ENCODE peak calls at places on chromosome 19, in nine cellular contexts. Y, N, J, D, Z, X, P, E and K are unnamed samples.

GRCh38 chr19:18208098-18208951 is 4.5 kb upstream of the RAB3A start:
- DNase-seq in Y (peak; percentile 46), N (peak; percentile 89), J (peak; percentile 89), D (no peak), Z (peak; percentile 88), X (peak; percentile 56), P (peak; percentile 80), E (no peak), K (peak; percentile 40)

GRCh38 chr19:11813801-11814706 is at the start of gene ZNF440:
- DNase-seq in Y (peak; percentile 96), N (peak; percentile 91), J (peak; percentile 92), D (peak; percentile 84), Z (peak; percentile 98), X (peak; percentile 99), P (peak; percentile 97), E (peak; percentile 99), K (peak; percentile 92)

GRCh38 chr19:33040994-33041827 is 23.5 kb downstream of the RHPN2 start:
- DNase-seq in Y (no peak), N (no peak), J (peak; percentile 66), D (no peak), Z (no peak), X (peak; percentile 81), P (no peak), E (no peak), K (no peak)

GRCh38 chr19:11268783-11269267 is 6.5 kb upstream of the DOCK6 start:
- DNase-seq in Y (peak; percentile 88), N (peak; percentile 79), J (peak; percentile 97), D (no peak), Z (no peak), X (peak; percentile 42), P (peak; percentile 87), E (peak; percentile 91), K (no peak)

GRCh38 chr19:13964776-13965175 is 12.5 kb downstream of the DCAF15 start:
- DNase-seq in Y (no peak), N (peak; percentile 63), J (no peak), D (no peak), Z (no peak), X (no peak), P (no peak), E (no peak), K (no peak)

GRCh38 chr19:45645068-45645630 is 6.0 kb upstream of the EML2 start:
- DNase-seq in Y (no peak), N (no peak), J (no peak), D (no peak), Z (peak; percentile 80), X (no peak), P (no peak), E (no peak), K (no peak)

GRCh38 chr19:18436651-18437478 is 1.1 kb downstream of the ISYNA1 start:
- DNase-seq in Y (peak; percentile 88), N (peak; percentile 84), J (peak; percentile 84), D (no peak), Z (no peak), X (peak; percentile 81), P (peak; percentile 92), E (peak; percentile 96), K (peak; percentile 69)

GRCh38 chr19:3270908-3271307 is 46.4 kb downstream of the CELF5 start:
- DNase-seq in Y (no peak), N (peak; percentile 47), J (peak; percentile 62), D (no peak), Z (no peak), X (no peak), P (no peak), E (no peak), K (no peak)

DNA sequence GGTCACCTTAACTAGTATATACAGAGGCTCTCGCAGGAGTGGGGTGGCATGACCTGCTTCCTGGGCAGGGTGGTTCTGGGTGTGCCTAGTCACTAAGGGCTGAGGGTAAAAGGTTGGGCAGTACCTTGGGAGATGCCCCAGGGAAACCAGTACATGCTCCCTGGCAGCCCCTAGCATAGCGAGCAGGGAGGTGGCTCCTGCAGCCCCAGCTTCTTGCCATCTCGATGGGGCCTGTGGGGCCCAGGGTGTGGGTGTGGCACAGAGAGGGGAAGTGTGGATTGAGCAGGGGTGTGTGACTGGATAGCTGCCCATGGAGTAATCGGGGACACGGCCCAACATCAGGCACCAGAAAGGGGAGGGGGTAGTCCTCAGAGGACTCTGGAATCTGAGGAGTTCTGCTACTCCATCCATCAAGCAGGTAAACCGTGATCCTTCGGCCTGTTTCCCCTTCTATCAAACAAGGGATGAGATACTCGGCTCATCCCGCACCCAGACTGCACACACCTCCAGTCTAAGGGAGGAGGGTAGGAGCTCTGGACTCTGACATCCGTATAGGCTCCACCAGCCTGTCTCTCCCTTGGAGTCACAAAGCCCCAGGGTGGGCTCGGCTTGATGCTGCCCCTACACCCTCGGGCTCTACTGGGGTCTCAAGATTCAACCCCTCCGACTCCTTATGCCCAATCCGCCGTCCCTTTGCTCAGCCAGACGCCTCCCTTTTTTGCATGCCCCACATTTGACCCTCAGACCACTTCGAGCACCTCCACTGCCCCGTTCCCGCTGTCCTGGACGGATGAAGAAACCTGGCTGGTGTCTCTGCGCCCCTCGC is 1.1 kb downstream of the ZBTB45 start:
- DNase-seq in Y (no peak), N (no peak), J (peak; percentile 7), D (no peak), Z (no peak), X (no peak), P (no peak), E (no peak), K (no peak)
- TF ChIP-seq CTCF in Y (no peak), N (no peak), J (no peak), D (no peak), Z (peak; percentile 55), X (no peak), P (no peak), E (no peak), K (no peak)

GRCh38 chr19:23407597-23407996 is 12.3 kb upstream of the ZNF91 start:
- DNase-seq in Y (no peak), N (no peak), J (no peak), D (no peak), Z (no peak), X (no peak), P (no peak), E (peak; percentile 15), K (no peak)
- TF ChIP-seq CTCF in Y (no peak), N (no peak), J (no peak), D (no peak), Z (no peak), X (no peak), P (no peak), E (no peak), K (no peak)

GRCh38 chr19:54183431-54183830 is 5.9 kb downstream of the MBOAT7 start:
- DNase-seq in Y (no peak), N (no peak), J (no peak), D (no peak), Z (peak; percentile 34), X (no peak), P (no peak), E (no peak), K (no peak)

GRCh38 chr19:54179262-54179587 is 6.3 kb upstream of the TMC4 start:
- DNase-seq in Y (no peak), N (no peak), J (no peak), D (no peak), Z (no peak), X (no peak), P (no peak), E (no peak), K (no peak)

GRCh38 chr19:54178581-54179261 is 5.8 kb upstream of the TMC4 start:
- DNase-seq in Y (no peak), N (no peak), J (no peak), D (no peak), Z (peak; percentile 77), X (peak; percentile 43), P (no peak), E (no peak), K (no peak)

GRCh38 chr19:54180691-54181091 is 7.7 kb upstream of the TMC4 start:
- DNase-seq in Y (no peak), N (no peak), J (no peak), D (no peak), Z (peak; percentile 73), X (no peak), P (no peak), E (no peak), K (no peak)

DNA sequence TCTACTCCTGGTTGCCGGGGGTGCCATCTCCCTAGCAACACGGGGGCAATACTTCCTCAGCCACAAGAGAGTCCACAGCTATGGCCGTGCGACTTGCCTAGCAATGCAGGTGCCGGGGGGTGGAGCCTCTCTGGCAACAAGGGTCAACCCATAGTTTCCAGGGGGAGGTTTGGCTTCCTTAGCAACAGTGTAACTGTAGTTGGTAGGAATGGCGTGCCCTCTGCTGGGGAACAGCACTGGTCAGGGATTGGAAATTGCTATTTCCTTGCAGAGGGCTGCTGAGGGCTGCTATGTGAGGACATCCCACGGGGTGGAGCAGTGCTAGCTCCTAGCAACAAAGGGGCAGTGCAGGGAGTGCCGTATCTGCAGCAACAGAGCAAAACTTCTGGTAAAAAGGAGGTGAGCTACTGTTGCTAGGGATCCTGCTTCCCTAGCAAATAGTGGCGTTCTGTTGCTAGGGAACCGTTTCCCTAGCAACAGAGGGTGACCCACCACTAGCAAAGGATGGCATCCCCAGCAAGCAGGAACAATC is 7.0 kb upstream of the TMC4 start:
- DNase-seq in Y (no peak), N (peak; percentile 71), J (peak; percentile 61), D (no peak), Z (peak; percentile 47), X (peak; percentile 83), P (no peak), E (no peak), K (no peak)
- TF ChIP-seq CTCF in Y (peak; percentile 26), N (peak; percentile 32), J (peak; percentile 44), D (no peak), Z (no peak), X (peak; percentile 24), P (no peak), E (no peak), K (no peak)

GRCh38 chr19:40136818-40137217 is 46.1 kb upstream of the ZNF780A start:
- DNase-seq in Y (no peak), N (no peak), J (no peak), D (no peak), Z (no peak), X (no peak), P (no peak), E (no peak), K (no peak)

GRCh38 chr19:40144151-40144550 is 47.1 kb upstream of the MAP3K10 start:
- DNase-seq in Y (no peak), N (no peak), J (no peak), D (no peak), Z (no peak), X (no peak), P (no peak), E (no peak), K (no peak)

GRCh38 chr19:40141546-40141945 is 49.7 kb upstream of the MAP3K10 start:
- DNase-seq in Y (no peak), N (peak; percentile 34), J (no peak), D (no peak), Z (no peak), X (no peak), P (no peak), E (no peak), K (no peak)

GRCh38 chr19:40143612-40144011 is 47.6 kb upstream of the MAP3K10 start:
- DNase-seq in Y (no peak), N (peak; percentile 24), J (no peak), D (no peak), Z (no peak), X (peak; percentile 24), P (no peak), E (no peak), K (no peak)

DNA sequence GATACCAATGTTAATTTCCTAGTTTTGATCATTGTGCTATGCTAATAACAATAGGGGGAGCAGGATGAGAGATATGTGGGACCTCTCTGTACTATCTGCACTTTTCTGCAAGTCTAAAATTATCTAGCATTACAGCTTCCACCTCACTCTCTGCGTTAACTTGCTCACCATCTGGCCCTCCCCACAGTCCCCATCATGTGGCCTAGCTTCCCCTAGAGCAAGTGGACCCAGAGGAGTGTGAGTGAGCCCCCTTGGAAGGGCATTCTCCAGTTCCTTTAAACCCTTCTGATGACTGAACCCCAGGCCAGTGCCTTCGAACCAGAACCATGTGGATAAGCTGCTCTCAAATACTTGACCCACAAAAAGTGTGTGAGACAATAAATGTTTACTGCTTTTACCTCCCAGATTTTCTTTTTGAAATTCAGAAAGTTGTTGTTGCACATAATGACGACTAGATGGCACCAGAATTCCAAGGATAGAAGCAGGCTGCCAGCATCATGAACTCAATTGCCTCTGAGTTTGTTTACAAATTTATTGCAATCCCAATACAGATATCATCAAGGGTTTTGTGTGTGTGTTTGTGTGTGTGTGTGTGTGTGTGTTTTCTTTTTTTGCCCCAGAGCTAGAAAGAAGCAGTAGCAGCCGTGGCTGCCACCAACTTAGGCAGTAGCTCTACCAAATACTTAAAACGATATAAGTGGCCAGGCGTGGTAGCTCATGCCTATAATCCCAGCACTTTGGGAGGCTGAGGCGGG is 49.0 kb upstream of the ZNF780A start:
- DNase-seq in Y (no peak), N (peak; percentile 73), J (peak; percentile 72), D (no peak), Z (no peak), X (peak; percentile 13), P (no peak), E (no peak), K (no peak)
- TF ChIP-seq CTCF in Y (peak; percentile 79), N (peak; percentile 78), J (peak; percentile 63), D (peak; percentile 65), Z (peak; percentile 48), X (no peak), P (peak; percentile 17), E (peak; percentile 52), K (peak; percentile 78)